ENCODE peak calls at places on chromosomes 2 and 18, in four cellular contexts. One of them, this sample, is unnamed.

GRCh38 chr2:10909050-10909995 is 2.4 kb upstream of the KCNF1 start:
- DNase-seq in glutamatergic neuron: peak; percentile 79
- DNase-seq in neural crest cell: peak; percentile 60
- DNase-seq in GM13977: no peak
- DNase-seq in this sample: peak; percentile 92

GRCh38 chr2:128661289-128661688 is 342.6 kb upstream of the HS6ST1 start:
- DNase-seq in neural crest cell: no peak
- DNase-seq in GM13977: no peak
- DNase-seq in glutamatergic neuron: peak; percentile 6
- DNase-seq in this sample: no peak

GRCh38 chr2:39127973-39128372 is 7.1 kb upstream of the SOS1 start:
- DNase-seq in glutamatergic neuron: no peak
- DNase-seq in neural crest cell: no peak
- DNase-seq in GM13977: peak; percentile 37
- DNase-seq in this sample: no peak

GRCh38 chr2:17736989-17737388 is 16.6 kb downstream of the SMC6 start:
- DNase-seq in GM13977: no peak
- DNase-seq in glutamatergic neuron: no peak
- DNase-seq in neural crest cell: no peak
- DNase-seq in this sample: no peak

GRCh38 chr2:240946046-240946445 is 39.9 kb downstream of the CROCC2 start:
- DNase-seq in glutamatergic neuron: peak; percentile 45
- DNase-seq in GM13977: no peak
- DNase-seq in neural crest cell: no peak
- DNase-seq in this sample: peak; percentile 26

GRCh38 chr2:175251425-175252041 is 70.0 kb upstream of the ATP5MC3 start:
- DNase-seq in neural crest cell: peak; percentile 22
- DNase-seq in glutamatergic neuron: no peak
- DNase-seq in GM13977: peak; percentile 35
- DNase-seq in this sample: no peak

GRCh38 chr2:238129166-238130010 is 9.1 kb upstream of the KLHL30 start:
- DNase-seq in glutamatergic neuron: peak; percentile 12
- DNase-seq in GM13977: no peak
- DNase-seq in neural crest cell: no peak
- DNase-seq in this sample: no peak

GRCh38 chr2:216163518-216163917 is 54.4 kb downstream of the XRCC5 start:
- DNase-seq in glutamatergic neuron: no peak
- DNase-seq in neural crest cell: no peak
- DNase-seq in GM13977: no peak
- DNase-seq in this sample: no peak

GRCh38 chr2:217650716-217651360 is 352.0 kb downstream of the TNS1 start:
- DNase-seq in GM13977: peak; percentile 72
- DNase-seq in glutamatergic neuron: no peak
- DNase-seq in neural crest cell: peak; percentile 44
- DNase-seq in this sample: peak; percentile 91

GRCh38 chr2:109404681-109405080 is 209.1 kb downstream of the SEPTIN10 start:
- DNase-seq in neural crest cell: no peak
- DNase-seq in GM13977: no peak
- DNase-seq in glutamatergic neuron: no peak
- DNase-seq in this sample: no peak

GRCh38 chr2:94872088-94872618 is 923 bp downstream of the TEKT4 start:
- DNase-seq in glutamatergic neuron: peak; percentile 12
- DNase-seq in neural crest cell: no peak
- DNase-seq in GM13977: no peak
- DNase-seq in this sample: no peak

GRCh38 chr2:50995610-50996009 is 36.3 kb downstream of the NRXN1 start:
- DNase-seq in glutamatergic neuron: no peak
- DNase-seq in neural crest cell: no peak
- DNase-seq in GM13977: no peak
- DNase-seq in this sample: no peak

GRCh38 chr18:56196495-56197225 is 441.7 kb downstream of the TXNL1 start:
- DNase-seq in glutamatergic neuron: no peak
- DNase-seq in neural crest cell: no peak
- DNase-seq in GM13977: no peak
- DNase-seq in this sample: no peak

GRCh38 chr18:58653814-58654509 is 17.3 kb upstream of the MALT1 start:
- DNase-seq in GM13977: no peak
- DNase-seq in neural crest cell: no peak
- DNase-seq in glutamatergic neuron: no peak
- DNase-seq in this sample: no peak

GRCh38 chr2:180125245-180125962 is 118.3 kb upstream of the CWC22 start:
- DNase-seq in GM13977: peak; percentile 28
- DNase-seq in glutamatergic neuron: peak; percentile 54
- DNase-seq in neural crest cell: peak; percentile 41
- DNase-seq in this sample: peak; percentile 86

GRCh38 chr2:146837857-146838256 is 1007.0 kb upstream of the ACVR2A start:
- DNase-seq in neural crest cell: no peak
- DNase-seq in GM13977: no peak
- DNase-seq in glutamatergic neuron: no peak
- DNase-seq in this sample: no peak

GRCh38 chr2:136060401-136060940 is 57.5 kb downstream of the CXCR4 start:
- DNase-seq in GM13977: no peak
- DNase-seq in neural crest cell: no peak
- DNase-seq in glutamatergic neuron: no peak
- DNase-seq in this sample: no peak

GRCh38 chr2:158011055-158011771 is 90.5 kb upstream of the UPP2 start:
- DNase-seq in neural crest cell: no peak
- DNase-seq in glutamatergic neuron: no peak
- DNase-seq in GM13977: no peak
- DNase-seq in this sample: peak; percentile 78

GRCh38 chr18:68299906-68300305 is 415.0 kb downstream of the TMX3 start:
- DNase-seq in neural crest cell: no peak
- DNase-seq in GM13977: no peak
- DNase-seq in glutamatergic neuron: no peak
- DNase-seq in this sample: no peak

GRCh38 chr2:237718277-237718634 is 80.3 kb upstream of the RBM44 start:
- DNase-seq in GM13977: no peak
- DNase-seq in glutamatergic neuron: no peak
- DNase-seq in neural crest cell: no peak
- DNase-seq in this sample: peak; percentile 27

GRCh38 chr2:199662245-199662644 is 188.7 kb downstream of the FTCDNL1 start:
- DNase-seq in glutamatergic neuron: no peak
- DNase-seq in neural crest cell: no peak
- DNase-seq in GM13977: no peak
- DNase-seq in this sample: no peak

GRCh38 chr2:132384491-132385186 is 32.0 kb upstream of the GPR39 start:
- DNase-seq in glutamatergic neuron: no peak
- DNase-seq in neural crest cell: no peak
- DNase-seq in GM13977: no peak
- DNase-seq in this sample: no peak

GRCh38 chr2:173092844-173093402 is 17.3 kb downstream of the MAP3K20 start:
- DNase-seq in glutamatergic neuron: no peak
- DNase-seq in neural crest cell: no peak
- DNase-seq in GM13977: no peak
- DNase-seq in this sample: no peak

GRCh38 chr2:235146871-235147565 is 195.2 kb downstream of the SH3BP4 start:
- DNase-seq in neural crest cell: no peak
- DNase-seq in GM13977: no peak
- DNase-seq in glutamatergic neuron: no peak
- DNase-seq in this sample: no peak

GRCh38 chr2:177178797-177179196 is 33.8 kb upstream of the HNRNPA3 start:
- DNase-seq in GM13977: no peak
- DNase-seq in neural crest cell: no peak
- DNase-seq in glutamatergic neuron: no peak
- DNase-seq in this sample: no peak

GRCh38 chr2:136990316-136990715 is 225.0 kb downstream of the THSD7B start:
- DNase-seq in GM13977: no peak
- DNase-seq in glutamatergic neuron: no peak
- DNase-seq in neural crest cell: no peak
- DNase-seq in this sample: no peak

GRCh38 chr18:25058520-25058919 is 293.4 kb downstream of the ZNF521 start:
- DNase-seq in neural crest cell: no peak
- DNase-seq in glutamatergic neuron: no peak
- DNase-seq in GM13977: no peak
- DNase-seq in this sample: no peak

GRCh38 chr2:63494968-63495367 is 93.3 kb downstream of the WDPCP start:
- DNase-seq in glutamatergic neuron: no peak
- DNase-seq in neural crest cell: no peak
- DNase-seq in GM13977: no peak
- DNase-seq in this sample: no peak

GRCh38 chr2:8437949-8438400 is 243.9 kb upstream of the ID2 start:
- DNase-seq in GM13977: no peak
- DNase-seq in glutamatergic neuron: no peak
- DNase-seq in neural crest cell: no peak
- DNase-seq in this sample: peak; percentile 19

GRCh38 chr2:181683518-181684453 is 3.5 kb upstream of the NEUROD1 start:
- DNase-seq in GM13977: peak; percentile 53
- DNase-seq in glutamatergic neuron: peak; percentile 82
- DNase-seq in neural crest cell: peak; percentile 67
- DNase-seq in this sample: peak; percentile 86

DNA sequence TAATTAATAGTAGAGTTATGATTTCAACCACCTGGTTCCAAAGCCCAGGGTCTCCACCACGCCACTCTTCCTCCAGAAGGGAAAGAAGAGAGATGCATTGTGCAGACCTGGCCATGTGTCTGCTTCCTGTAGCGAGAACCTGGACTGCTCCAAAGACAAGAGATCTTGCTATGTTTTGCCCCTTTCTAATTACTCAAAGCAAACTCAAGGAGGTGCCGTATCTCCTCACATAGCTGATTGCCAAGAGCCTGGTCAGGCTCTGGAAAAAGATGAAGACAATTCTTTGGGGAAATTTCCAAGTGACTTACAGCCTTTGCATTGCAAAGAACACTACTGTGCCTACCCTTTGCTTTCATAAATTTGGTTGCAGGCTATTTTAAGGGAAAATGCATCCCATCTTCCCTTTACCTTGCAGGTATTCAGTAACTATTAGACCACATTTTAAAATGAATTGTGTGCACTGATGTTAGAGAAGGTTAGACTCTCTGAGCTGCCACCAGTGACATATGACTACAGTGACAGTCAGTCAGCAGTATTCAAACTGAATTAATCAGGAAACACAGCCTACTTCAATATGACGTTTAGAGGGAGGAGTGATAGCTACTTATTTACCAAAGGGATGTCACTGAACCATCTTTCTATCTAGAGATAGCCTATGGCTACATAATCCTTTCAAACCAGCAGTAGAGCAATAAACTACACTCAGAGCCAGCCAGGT is 842.1 kb upstream of the FANCL start:
- DNase-seq in GM13977: no peak
- DNase-seq in glutamatergic neuron: no peak
- DNase-seq in neural crest cell: no peak
- DNase-seq in this sample: no peak
- TF ChIP-seq CTCF in GM13977: no peak
- TF ChIP-seq CTCF in glutamatergic neuron: no peak
- TF ChIP-seq CTCF in neural crest cell: no peak
- TF ChIP-seq CTCF in this sample: peak; percentile 44

DNA sequence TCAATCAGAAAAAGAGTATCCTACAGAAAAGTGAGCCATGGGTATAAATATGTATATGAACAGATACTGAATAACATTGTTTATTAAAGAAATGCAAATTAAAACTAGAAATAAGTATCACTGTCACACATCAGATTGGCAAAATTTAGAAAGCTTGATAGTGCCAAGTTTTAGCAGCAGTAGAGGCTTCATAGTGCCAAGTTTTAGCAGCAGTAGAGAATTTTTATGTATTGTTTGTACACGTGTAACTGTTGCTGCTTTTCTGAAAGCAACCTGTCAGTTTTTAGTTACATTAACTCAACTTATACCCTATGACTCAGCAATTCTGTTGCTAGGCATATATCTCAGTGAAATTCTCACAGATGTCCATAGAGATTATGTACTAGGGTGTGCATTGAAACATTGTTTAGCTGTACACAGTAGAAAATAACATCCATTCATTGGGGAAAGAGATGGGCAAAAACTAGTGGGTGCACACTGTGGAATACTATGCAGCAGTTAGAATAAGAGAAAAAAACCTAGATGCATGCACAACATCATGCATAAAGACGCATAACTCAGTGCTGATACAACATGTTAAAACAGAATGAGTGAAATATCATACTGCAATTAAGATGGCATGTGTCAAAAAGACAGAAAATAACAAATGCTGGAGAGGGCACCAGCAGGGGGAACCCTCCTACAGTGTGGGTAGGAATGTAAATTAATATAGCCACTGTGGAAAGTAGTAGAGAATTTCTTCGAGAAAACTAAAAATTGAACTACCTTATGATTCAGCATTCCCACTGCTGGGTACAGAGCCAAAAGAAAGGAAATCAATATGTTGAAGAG is 294.5 kb upstream of the NT5C1B start:
- DNase-seq in neural crest cell: no peak
- DNase-seq in glutamatergic neuron: no peak
- DNase-seq in GM13977: no peak
- DNase-seq in this sample: peak; percentile 63
- TF ChIP-seq CTCF in neural crest cell: no peak
- TF ChIP-seq CTCF in glutamatergic neuron: peak; percentile 18
- TF ChIP-seq CTCF in GM13977: peak; percentile 33
- TF ChIP-seq CTCF in this sample: peak; percentile 74

DNA sequence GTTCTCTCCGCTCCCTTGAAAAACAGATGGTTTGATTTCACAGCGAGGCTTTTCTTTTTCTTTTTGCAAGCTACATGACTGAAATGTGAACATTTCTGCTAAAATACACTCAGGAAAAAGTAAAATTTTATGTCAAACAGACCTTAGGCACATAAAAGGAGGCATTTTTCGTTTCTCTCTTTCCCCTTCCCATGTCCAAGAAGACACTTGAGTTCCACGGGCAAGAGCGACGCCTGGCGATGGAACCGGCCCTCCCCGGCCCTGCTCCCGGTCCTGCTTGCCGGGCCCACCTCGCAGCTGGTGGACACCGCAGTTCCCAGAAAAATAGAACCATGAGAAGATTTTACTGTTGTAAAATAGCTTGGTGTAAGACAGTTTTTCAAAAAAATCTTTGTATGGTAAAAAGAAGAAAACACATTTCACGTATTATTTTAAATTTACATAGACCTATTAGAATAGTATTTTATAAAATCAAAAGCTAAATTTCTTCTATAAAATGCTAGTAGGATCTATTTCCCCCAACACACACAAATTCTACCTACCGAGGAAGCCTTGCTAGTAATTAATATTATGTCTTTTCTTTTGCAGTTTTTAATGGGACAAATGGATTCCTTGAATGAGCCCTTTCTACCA is 2.3 kb upstream of the ALKAL2 start:
- DNase-seq in neural crest cell: peak; percentile 66
- DNase-seq in glutamatergic neuron: peak; percentile 85
- DNase-seq in GM13977: peak; percentile 51
- DNase-seq in this sample: peak; percentile 92
- TF ChIP-seq CTCF in neural crest cell: peak; percentile 80
- TF ChIP-seq CTCF in glutamatergic neuron: peak; percentile 49
- TF ChIP-seq CTCF in GM13977: peak; percentile 81
- TF ChIP-seq CTCF in this sample: peak; percentile 92

GRCh38 chr2:168494190-168494711 is 38.2 kb downstream of the CERS6 start:
- DNase-seq in GM13977: no peak
- DNase-seq in neural crest cell: peak; percentile 19
- DNase-seq in glutamatergic neuron: no peak
- DNase-seq in this sample: peak; percentile 82
- TF ChIP-seq CTCF in GM13977: no peak
- TF ChIP-seq CTCF in neural crest cell: peak; percentile 57
- TF ChIP-seq CTCF in glutamatergic neuron: peak; percentile 65
- TF ChIP-seq CTCF in this sample: peak; percentile 80